ENCODE peak calls at places on chromosomes 1 and 21, in nine cellular contexts. F is MM.1S, B is left lung, W is WERI-Rb-1, E is mucosa of descending colon, H is colonic mucosa, N is transverse colon, T is prostate gland, P is lung. J is an unnamed sample.

GRCh38 chr1:2529776-2530500 is at the start of gene HES5:
- DNase-seq in P (no peak), T (no peak), N (peak; percentile 65), F (no peak), W (no peak), H (peak; percentile 66), B (no peak), E (peak; percentile 77), J (no peak)

GRCh38 chr1:178688244-178688643 is 36.8 kb upstream of the RALGPS2 start:
- DNase-seq in W (no peak), N (no peak), H (no peak), F (no peak), E (no peak), P (no peak), T (no peak), B (no peak), J (no peak)

GRCh38 chr1:119475866-119476439 is 31.1 kb upstream of the HSD3B1 start:
- DNase-seq in H (peak; percentile 71), F (peak; percentile 31), W (peak; percentile 75), E (peak; percentile 82), P (peak; percentile 57), N (peak; percentile 71), B (peak; percentile 70), T (peak; percentile 65), J (peak; percentile 66)

GRCh38 chr1:111639602-111640198 is 20.1 kb downstream of the RAP1A start:
- DNase-seq in N (no peak), F (no peak), T (no peak), B (no peak), E (no peak), H (no peak), W (no peak), P (no peak), J (no peak)

GRCh38 chr1:180210008-180210555 is 20.0 kb upstream of the LHX4 start:
- DNase-seq in H (no peak), E (no peak), F (no peak), P (no peak), N (no peak), W (no peak), B (no peak), T (no peak), J (no peak)

GRCh38 chr1:94037392-94038229 is 83.3 kb downstream of the ABCA4 start:
- DNase-seq in N (no peak), W (no peak), F (no peak), B (no peak), T (no peak), H (no peak), E (no peak), P (no peak), J (peak; percentile 71)

GRCh38 chr1:181189691-181190361 is 101.3 kb downstream of the IER5 start:
- DNase-seq in W (peak; percentile 49), F (peak; percentile 64), B (peak; percentile 93), E (peak; percentile 81), T (peak; percentile 49), H (peak; percentile 47), P (peak; percentile 47), N (peak; percentile 75), J (peak; percentile 70)

GRCh38 chr21:34885636-34886553 is 163.2 kb downstream of the RUNX1 start:
- DNase-seq in H (peak; percentile 80), B (peak; percentile 75), E (peak; percentile 58), N (peak; percentile 72), P (no peak), T (no peak), W (no peak), F (peak; percentile 47), J (no peak)

GRCh38 chr1:94071956-94072355 is 49.0 kb downstream of the ABCA4 start:
- DNase-seq in F (no peak), E (no peak), W (no peak), P (no peak), N (no peak), B (no peak), T (no peak), H (no peak), J (no peak)

GRCh38 chr21:20720623-20721022 is 277.6 kb upstream of the NCAM2 start:
- DNase-seq in T (no peak), W (no peak), F (no peak), H (no peak), E (no peak), N (no peak), P (no peak), B (no peak), J (peak; percentile 35)

GRCh38 chr1:147585640-147586383 is 44.5 kb downstream of the BCL9 start:
- DNase-seq in N (no peak), H (no peak), T (no peak), B (no peak), E (no peak), F (no peak), P (no peak), W (no peak), J (no peak)

GRCh38 chr1:200775850-200776249 is 37.2 kb downstream of the CAMSAP2 start:
- DNase-seq in F (no peak), E (no peak), W (no peak), H (no peak), B (no peak), P (no peak), N (no peak), T (no peak), J (no peak)

GRCh38 chr1:239353536-239353935 is 32.8 kb upstream of the CHRM3 start:
- DNase-seq in N (peak; percentile 30), P (no peak), E (no peak), T (no peak), B (no peak), F (no peak), W (no peak), H (peak; percentile 62), J (no peak)

GRCh38 chr1:27550510-27551169 is 53.3 kb downstream of the AHDC1 start:
- DNase-seq in H (no peak), F (no peak), P (no peak), N (no peak), W (no peak), B (no peak), E (no peak), T (no peak), J (no peak)

GRCh38 chr1:27551170-27551952 is 52.6 kb downstream of the AHDC1 start:
- DNase-seq in T (no peak), H (no peak), N (no peak), W (no peak), E (no peak), P (no peak), B (no peak), F (no peak), J (no peak)

GRCh38 chr1:27548136-27548853 is 55.6 kb downstream of the AHDC1 start:
- DNase-seq in T (no peak), B (peak; percentile 74), P (no peak), H (no peak), W (no peak), E (no peak), N (no peak), F (no peak), J (no peak)

GRCh38 chr1:27548858-27549719 is 54.9 kb downstream of the AHDC1 start:
- DNase-seq in N (no peak), E (no peak), H (no peak), P (no peak), W (no peak), T (no peak), B (no peak), F (no peak), J (no peak)

DNA sequence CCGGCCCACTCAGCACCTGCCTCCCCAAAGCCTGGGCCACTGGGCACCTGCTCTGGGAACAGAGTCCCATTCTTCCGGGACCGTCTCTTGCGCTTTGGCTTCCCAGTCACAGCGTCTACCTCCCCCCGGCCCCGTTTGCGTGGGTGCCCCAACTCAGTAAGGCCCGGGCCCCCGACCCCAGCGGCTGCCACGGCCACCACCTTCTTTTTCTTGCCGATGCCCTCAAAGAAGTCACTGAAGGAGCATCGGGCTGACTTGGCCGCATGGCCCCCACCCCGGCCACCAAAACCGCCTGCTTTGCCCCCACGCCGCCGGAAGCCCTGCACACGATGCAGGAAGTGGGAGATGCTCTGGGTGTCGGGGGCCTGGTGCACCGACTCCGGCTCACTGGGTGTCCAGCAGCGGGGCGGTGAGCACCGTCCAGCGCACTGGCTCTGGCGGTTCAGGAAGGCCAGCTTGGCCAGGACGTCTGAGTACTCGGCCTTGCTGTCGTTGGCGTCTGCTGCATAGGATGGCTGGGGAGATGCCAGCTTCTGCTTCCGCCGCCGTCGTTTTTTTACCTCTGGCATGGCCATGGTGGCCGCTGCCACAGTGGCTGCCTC is 54.0 kb downstream of the AHDC1 start:
- DNase-seq in H (no peak), W (no peak), E (no peak), B (no peak), P (no peak), T (no peak), F (no peak), N (no peak), J (no peak)
- H3K36me3 ChIP-seq in H (peaks cover 4% of the 10 kb centered on the region), W (peaks cover 78% of the 10 kb centered on the region), E (no peaks in the 10 kb centered on the region), B (peaks cover 63% of the 10 kb centered on the region), P (peaks cover 16% of the 10 kb centered on the region), T (peaks cover 10% of the 10 kb centered on the region), F (no peaks in the 10 kb centered on the region), N (peaks cover 11% of the 10 kb centered on the region), J (no peaks in the 10 kb centered on the region)

GRCh38 chr1:53431725-53432306 is 27.4 kb upstream of the DMRTB1 start:
- DNase-seq in T (no peak), P (no peak), E (no peak), F (no peak), N (no peak), W (no peak), H (no peak), B (no peak), J (no peak)

GRCh38 chr1:53435151-53435550 is 24.0 kb upstream of the DMRTB1 start:
- DNase-seq in B (no peak), F (no peak), H (no peak), W (no peak), P (no peak), E (no peak), N (no peak), T (no peak), J (no peak)

GRCh38 chr1:53430779-53431178 is 28.4 kb upstream of the DMRTB1 start:
- DNase-seq in T (no peak), W (no peak), N (no peak), H (no peak), F (no peak), P (no peak), E (no peak), B (no peak), J (no peak)

GRCh38 chr1:53431244-53431643 is 28.0 kb upstream of the DMRTB1 start:
- DNase-seq in F (no peak), P (no peak), E (no peak), T (no peak), N (no peak), H (no peak), B (no peak), W (no peak), J (no peak)

GRCh38 chr1:53430256-53430655 is 28.9 kb upstream of the DMRTB1 start:
- DNase-seq in F (no peak), P (no peak), W (no peak), N (no peak), T (no peak), H (no peak), B (no peak), E (no peak), J (peak; percentile 36)
- TF ChIP-seq CTCF in F (no peak), P (no peak), W (no peak), N (no peak), T (no peak), H (no peak), B (no peak), E (no peak), J (no peak)

GRCh38 chr1:61323681-61324328 is 241.4 kb downstream of the NFIA start:
- DNase-seq in N (no peak), E (no peak), W (no peak), P (no peak), T (no peak), H (no peak), B (no peak), F (no peak), J (peak; percentile 89)
- H3K36me3 ChIP-seq in N (no peaks in the 10 kb centered on the region), E (no peaks in the 10 kb centered on the region), W (no peaks in the 10 kb centered on the region), P (no peaks in the 10 kb centered on the region), T (no peaks in the 10 kb centered on the region), H (no peaks in the 10 kb centered on the region), B (no peaks in the 10 kb centered on the region), F (no peaks in the 10 kb centered on the region), J (no peaks in the 10 kb centered on the region)

GRCh38 chr1:160821627-160822026 is 25.7 kb downstream of the LY9 start:
- DNase-seq in E (no peak), F (no peak), T (no peak), W (no peak), N (no peak), H (no peak), B (no peak), P (no peak), J (no peak)
- TF ChIP-seq CTCF in E (no peak), F (peak; percentile 4), T (no peak), W (peak; percentile 44), N (no peak), H (no peak), B (no peak), P (no peak), J (no peak)